ENCODE peak calls at places on chromosomes 12 and 14, in seven cellular contexts. One of them, this sample, is unnamed.

GRCh38 chr14:64778114-64778754 is 74.0 kb downstream of the PLEKHG3 start:
- DNase-seq in heart left ventricle: peak
- DNase-seq in fibroblast of pulmonary artery: no peak
- DNase-seq in H1: no peak
- DNase-seq in lower leg skin: no peak
- DNase-seq in lower lobe of right lung: no peak
- DNase-seq in AG10803: no peak
- DNase-seq in this sample: no peak

GRCh38 chr12:88726806-88727722 is 146.8 kb upstream of the KITLG start:
- DNase-seq in lower leg skin: no peak
- DNase-seq in heart left ventricle: no peak
- DNase-seq in lower lobe of right lung: no peak
- DNase-seq in AG10803: peak
- DNase-seq in fibroblast of pulmonary artery: peak
- DNase-seq in H1: no peak
- DNase-seq in this sample: peak

GRCh38 chr14:60222820-60223219 is 26.2 kb upstream of the PPM1A start:
- DNase-seq in lower lobe of right lung: peak
- DNase-seq in heart left ventricle: peak
- DNase-seq in fibroblast of pulmonary artery: no peak
- DNase-seq in lower leg skin: no peak
- DNase-seq in AG10803: no peak
- DNase-seq in H1: no peak
- DNase-seq in this sample: no peak

GRCh38 chr12:113462880-113463745 is 8.6 kb downstream of the LHX5 start:
- DNase-seq in heart left ventricle: no peak
- DNase-seq in lower leg skin: no peak
- DNase-seq in fibroblast of pulmonary artery: no peak
- DNase-seq in AG10803: no peak
- DNase-seq in H1: peak
- DNase-seq in lower lobe of right lung: no peak
- DNase-seq in this sample: no peak

GRCh38 chr14:48615618-48616017 is 940.2 kb upstream of the MDGA2 start:
- DNase-seq in H1: no peak
- DNase-seq in lower leg skin: no peak
- DNase-seq in AG10803: no peak
- DNase-seq in lower lobe of right lung: no peak
- DNase-seq in heart left ventricle: no peak
- DNase-seq in fibroblast of pulmonary artery: no peak
- DNase-seq in this sample: no peak

GRCh38 chr12:95473440-95473946 is 459 bp upstream of the METAP2 start:
- DNase-seq in fibroblast of pulmonary artery: peak
- DNase-seq in heart left ventricle: peak
- DNase-seq in AG10803: peak
- DNase-seq in H1: no peak
- DNase-seq in lower leg skin: no peak
- DNase-seq in lower lobe of right lung: no peak
- DNase-seq in this sample: peak

GRCh38 chr14:49971156-49972141 is 78.6 kb downstream of the ARF6 start:
- DNase-seq in H1: no peak
- DNase-seq in AG10803: peak
- DNase-seq in lower lobe of right lung: no peak
- DNase-seq in lower leg skin: peak
- DNase-seq in fibroblast of pulmonary artery: peak
- DNase-seq in heart left ventricle: no peak
- DNase-seq in this sample: peak

GRCh38 chr12:25972783-25973182 is 14.3 kb downstream of the RASSF8 start:
- DNase-seq in lower lobe of right lung: no peak
- DNase-seq in heart left ventricle: no peak
- DNase-seq in AG10803: peak
- DNase-seq in H1: no peak
- DNase-seq in fibroblast of pulmonary artery: peak
- DNase-seq in lower leg skin: no peak
- DNase-seq in this sample: peak

GRCh38 chr12:46907791-46908190 is 82.0 kb upstream of the SLC38A4 start:
- DNase-seq in heart left ventricle: no peak
- DNase-seq in lower lobe of right lung: no peak
- DNase-seq in lower leg skin: no peak
- DNase-seq in AG10803: no peak
- DNase-seq in H1: no peak
- DNase-seq in fibroblast of pulmonary artery: no peak
- DNase-seq in this sample: no peak

GRCh38 chr14:38578278-38578681 is 322.4 kb upstream of the CLEC14A start:
- DNase-seq in lower leg skin: no peak
- DNase-seq in heart left ventricle: no peak
- DNase-seq in lower lobe of right lung: no peak
- DNase-seq in fibroblast of pulmonary artery: peak
- DNase-seq in AG10803: peak
- DNase-seq in H1: no peak
- DNase-seq in this sample: peak

GRCh38 chr14:59215353-59215752 is 26.9 kb downstream of the DAAM1 start:
- DNase-seq in lower lobe of right lung: peak
- DNase-seq in H1: no peak
- DNase-seq in heart left ventricle: peak
- DNase-seq in AG10803: peak
- DNase-seq in lower leg skin: peak
- DNase-seq in fibroblast of pulmonary artery: peak
- DNase-seq in this sample: peak

GRCh38 chr12:57110189-57111045 is 745 bp downstream of the STAT6 start:
- DNase-seq in lower lobe of right lung: peak
- DNase-seq in heart left ventricle: peak
- DNase-seq in fibroblast of pulmonary artery: no peak
- DNase-seq in H1: peak
- DNase-seq in lower leg skin: peak
- DNase-seq in AG10803: no peak
- DNase-seq in this sample: peak

GRCh38 chr12:32400114-32400672 is 835 bp downstream of the FGD4 start:
- DNase-seq in lower lobe of right lung: no peak
- DNase-seq in lower leg skin: no peak
- DNase-seq in heart left ventricle: no peak
- DNase-seq in H1: peak
- DNase-seq in fibroblast of pulmonary artery: peak
- DNase-seq in AG10803: no peak
- DNase-seq in this sample: no peak

GRCh38 chr14:33512201-33512600 is 438.7 kb downstream of the EGLN3 start:
- DNase-seq in heart left ventricle: no peak
- DNase-seq in fibroblast of pulmonary artery: peak
- DNase-seq in lower leg skin: no peak
- DNase-seq in AG10803: peak
- DNase-seq in lower lobe of right lung: no peak
- DNase-seq in H1: no peak
- DNase-seq in this sample: peak
- TF ChIP-seq CTCF in heart left ventricle: no peak
- TF ChIP-seq CTCF in fibroblast of pulmonary artery: no peak
- TF ChIP-seq CTCF in lower leg skin: no peak
- TF ChIP-seq CTCF in AG10803: no peak
- TF ChIP-seq CTCF in lower lobe of right lung: no peak
- TF ChIP-seq CTCF in H1: no peak
- TF ChIP-seq CTCF in this sample: no peak

DNA sequence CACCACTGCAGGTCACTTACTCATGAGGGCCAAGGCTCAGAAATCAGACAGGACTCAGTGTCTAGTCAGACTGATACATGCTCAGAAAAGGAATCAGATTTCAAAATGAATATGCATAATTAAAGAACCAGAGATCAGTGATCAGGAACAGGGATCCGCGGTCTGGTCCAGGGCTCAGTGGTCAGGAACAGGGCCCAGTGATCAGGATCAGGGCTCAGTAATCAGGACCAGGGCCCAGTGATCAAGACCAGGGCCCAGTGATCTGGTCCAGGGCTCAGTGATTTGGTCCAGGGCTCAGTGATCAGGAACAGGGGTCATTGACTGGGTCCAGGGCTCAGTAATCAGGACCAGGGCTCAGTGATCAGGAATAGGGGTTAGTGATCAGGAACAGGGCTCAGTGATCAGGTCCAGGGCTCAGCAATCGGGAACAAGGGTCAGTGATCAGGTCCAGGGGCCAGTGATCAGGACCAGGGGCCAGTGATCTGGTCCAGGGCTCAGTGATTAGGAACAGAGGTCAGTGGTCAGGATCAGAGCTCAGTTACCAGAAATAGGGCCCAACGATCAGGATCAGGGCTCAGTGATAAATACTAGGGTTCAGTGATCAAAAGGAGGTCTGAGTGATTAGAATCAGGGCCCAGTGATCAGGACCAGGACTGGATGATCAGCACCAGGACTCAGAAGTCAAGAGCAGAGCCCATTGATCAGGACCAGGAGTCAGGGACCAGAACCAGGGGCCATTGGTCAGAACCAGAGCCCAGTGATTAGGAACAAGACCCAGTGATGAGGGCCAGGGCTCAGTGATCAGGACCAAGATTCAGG is 175.3 kb downstream of the TMEM121 start:
- DNase-seq in AG10803: no peak
- DNase-seq in heart left ventricle: no peak
- DNase-seq in H1: no peak
- DNase-seq in fibroblast of pulmonary artery: no peak
- DNase-seq in lower lobe of right lung: no peak
- DNase-seq in lower leg skin: peak
- DNase-seq in this sample: no peak
- H3K4me3 ChIP-seq in AG10803: no peak
- H3K4me3 ChIP-seq in heart left ventricle: no peak
- H3K4me3 ChIP-seq in H1: no peak
- H3K4me3 ChIP-seq in fibroblast of pulmonary artery: no peak
- H3K4me3 ChIP-seq in lower lobe of right lung: no peak
- H3K4me3 ChIP-seq in lower leg skin: no peak
- H3K4me3 ChIP-seq in this sample: no peak

DNA sequence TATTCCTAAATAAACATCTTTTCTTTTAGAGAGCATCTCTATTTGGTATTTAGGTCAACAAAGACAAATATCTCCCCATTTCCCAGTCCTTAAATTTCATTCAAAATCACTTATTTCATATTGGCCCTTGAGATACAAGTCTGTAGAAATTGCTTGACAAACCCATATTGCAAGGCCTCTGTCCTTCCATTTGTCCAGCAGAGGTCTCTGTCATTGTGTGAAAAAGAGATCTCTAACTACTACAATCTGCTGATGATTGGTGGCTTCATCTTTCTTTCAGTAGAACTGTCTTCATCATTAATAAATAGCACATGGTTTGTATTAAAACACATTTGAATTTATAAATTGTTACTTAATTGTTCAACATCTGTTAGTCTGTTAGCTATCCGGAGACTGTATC is 252.6 kb downstream of the ACSS3 start:
- DNase-seq in heart left ventricle: no peak
- DNase-seq in AG10803: no peak
- DNase-seq in H1: no peak
- DNase-seq in fibroblast of pulmonary artery: no peak
- DNase-seq in lower lobe of right lung: no peak
- DNase-seq in lower leg skin: no peak
- DNase-seq in this sample: peak
- TF ChIP-seq CTCF in heart left ventricle: no peak
- TF ChIP-seq CTCF in AG10803: no peak
- TF ChIP-seq CTCF in H1: peak
- TF ChIP-seq CTCF in fibroblast of pulmonary artery: no peak
- TF ChIP-seq CTCF in lower lobe of right lung: no peak
- TF ChIP-seq CTCF in lower leg skin: no peak
- TF ChIP-seq CTCF in this sample: no peak

GRCh38 chr12:108700833-108701450 is 30.4 kb downstream of the CORO1C start:
- DNase-seq in H1: no peak
- DNase-seq in lower lobe of right lung: no peak
- DNase-seq in heart left ventricle: no peak
- DNase-seq in AG10803: no peak
- DNase-seq in lower leg skin: no peak
- DNase-seq in fibroblast of pulmonary artery: peak
- DNase-seq in this sample: peak
- H3K4me3 ChIP-seq in H1: no peak
- H3K4me3 ChIP-seq in lower lobe of right lung: peak
- H3K4me3 ChIP-seq in heart left ventricle: no peak
- H3K4me3 ChIP-seq in AG10803: peak
- H3K4me3 ChIP-seq in lower leg skin: no peak
- H3K4me3 ChIP-seq in fibroblast of pulmonary artery: no peak
- H3K4me3 ChIP-seq in this sample: no peak

GRCh38 chr12:102883204-102883799 is 33.7 kb downstream of the PAH start:
- DNase-seq in fibroblast of pulmonary artery: peak
- DNase-seq in lower leg skin: no peak
- DNase-seq in AG10803: peak
- DNase-seq in heart left ventricle: no peak
- DNase-seq in H1: peak
- DNase-seq in lower lobe of right lung: peak
- DNase-seq in this sample: peak

GRCh38 chr12:102874819-102875218 is 42.2 kb downstream of the PAH start:
- DNase-seq in lower lobe of right lung: no peak
- DNase-seq in fibroblast of pulmonary artery: no peak
- DNase-seq in lower leg skin: no peak
- DNase-seq in heart left ventricle: no peak
- DNase-seq in H1: no peak
- DNase-seq in AG10803: no peak
- DNase-seq in this sample: no peak

GRCh38 chr12:102880783-102881182 is 36.3 kb downstream of the PAH start:
- DNase-seq in H1: no peak
- DNase-seq in AG10803: no peak
- DNase-seq in heart left ventricle: no peak
- DNase-seq in lower lobe of right lung: no peak
- DNase-seq in lower leg skin: no peak
- DNase-seq in fibroblast of pulmonary artery: no peak
- DNase-seq in this sample: no peak

GRCh38 chr12:102876883-102877282 is 40.2 kb downstream of the PAH start:
- DNase-seq in lower lobe of right lung: no peak
- DNase-seq in lower leg skin: no peak
- DNase-seq in AG10803: no peak
- DNase-seq in fibroblast of pulmonary artery: no peak
- DNase-seq in H1: peak
- DNase-seq in heart left ventricle: no peak
- DNase-seq in this sample: no peak

DNA sequence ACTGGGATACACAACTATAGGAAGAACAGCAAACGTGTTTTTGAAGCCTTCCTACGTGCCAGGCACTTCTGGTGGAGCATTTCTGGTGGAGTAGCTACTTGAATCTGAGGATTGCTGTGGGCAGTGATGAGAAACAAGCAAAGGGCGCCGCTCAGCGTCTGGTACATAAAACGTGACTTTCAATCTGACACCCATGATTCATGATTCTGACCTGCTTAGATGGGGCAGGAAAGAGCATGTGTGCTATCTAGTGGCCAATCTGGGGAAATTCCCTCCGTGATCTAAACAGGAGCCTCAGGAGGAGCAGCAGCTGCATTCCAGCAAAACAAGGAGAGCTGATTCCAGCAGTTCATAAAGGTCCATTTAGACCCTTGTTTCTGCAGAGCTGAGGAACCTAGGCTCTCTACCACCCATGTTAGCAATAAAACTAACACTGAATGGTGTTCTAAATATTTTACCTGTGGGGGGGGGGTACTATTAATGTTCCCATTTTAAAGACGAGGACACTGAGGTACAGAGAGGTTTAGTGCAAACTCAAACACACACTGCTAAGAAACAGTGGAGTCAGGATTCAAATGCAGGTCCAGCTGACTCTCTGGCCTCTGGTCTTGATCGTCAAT is 37.8 kb downstream of the PAH start:
- DNase-seq in lower lobe of right lung: peak
- DNase-seq in H1: peak
- DNase-seq in heart left ventricle: no peak
- DNase-seq in AG10803: peak
- DNase-seq in fibroblast of pulmonary artery: peak
- DNase-seq in lower leg skin: no peak
- DNase-seq in this sample: peak
- TF ChIP-seq CTCF in lower lobe of right lung: peak
- TF ChIP-seq CTCF in H1: peak
- TF ChIP-seq CTCF in heart left ventricle: no peak
- TF ChIP-seq CTCF in AG10803: peak
- TF ChIP-seq CTCF in fibroblast of pulmonary artery: no peak
- TF ChIP-seq CTCF in lower leg skin: no peak
- TF ChIP-seq CTCF in this sample: peak